ENCODE peak calls at places on chromosomes 1 and 21, in four cellular contexts. I, Z, R and U are unnamed samples.

GRCh38 chr1:45446530-45446929 is 44.4 kb downstream of the TESK2 start:
- DNase-seq in I (no peak), Z (no peak), R (no peak), U (no peak)

GRCh38 chr1:183993132-183993531 is 44.4 kb downstream of the COLGALT2 start:
- DNase-seq in I (no peak), Z (no peak), R (no peak), U (no peak)

GRCh38 chr1:20322825-20323612 is 32.3 kb downstream of the VWA5B1 start:
- DNase-seq in I (no peak), Z (no peak), R (no peak), U (no peak)

GRCh38 chr1:160901768-160902167 is 16.8 kb upstream of the ITLN1 start:
- DNase-seq in I (no peak), Z (no peak), R (no peak), U (no peak)

GRCh38 chr1:209560529-209560928 is 23.0 kb upstream of the CAMK1G start:
- DNase-seq in I (no peak), Z (no peak), R (no peak), U (no peak)

GRCh38 chr1:172449012-172449584 is 5.2 kb upstream of the PIGC start:
- DNase-seq in I (no peak), Z (no peak), R (no peak), U (no peak)

GRCh38 chr1:241985787-241986186 is 13.1 kb downstream of the MAP1LC3C start:
- DNase-seq in I (no peak), Z (no peak), R (no peak), U (peak)

GRCh38 chr1:11789126-11790067 is 16.4 kb downstream of the MTHFR start:
- DNase-seq in I (no peak), Z (no peak), R (no peak), U (no peak)

GRCh38 chr1:221494670-221495069 is 247.2 kb downstream of the DUSP10 start:
- DNase-seq in I (no peak), Z (no peak), R (no peak), U (no peak)

GRCh38 chr1:110338200-110339039 is 757 bp upstream of the RBM15 start:
- DNase-seq in I (peak), Z (peak), R (peak), U (peak)

GRCh38 chr21:41750051-41750450 is 16.8 kb downstream of the RIPK4 start:
- DNase-seq in I (no peak), Z (no peak), R (no peak), U (no peak)

GRCh38 chr21:42411197-42411869 is 7.6 kb downstream of the UBASH3A start:
- DNase-seq in I (no peak), Z (no peak), R (no peak), U (no peak)

GRCh38 chr1:209427277-209427676 is 156.2 kb upstream of the CAMK1G start:
- DNase-seq in I (no peak), Z (no peak), R (no peak), U (no peak)

GRCh38 chr1:212979340-212980122 is 29.2 kb downstream of the VASH2 start:
- DNase-seq in I (no peak), Z (no peak), R (no peak), U (no peak)